ENCODE peak calls at places on chromosomes 11 and 22, in five cellular contexts. One of them, this sample, is unnamed.
A peak's percentile ranks its signal among the peaks of the same experiment; 100 is the strongest.

GRCh38 chr22:46089426-46090041 is 60.8 kb upstream of the PPARA start:
- DNase-seq in H9: no peak
- DNase-seq in NCI-H82: no peak
- DNase-seq in stimulated activated CD4-positive, alpha-beta T cell treated with anti-CD3 and anti-CD28 coated beads, Interleukin-4, amount 100 ng/mL, for 24 hours: no peak
- DNase-seq in astrocyte of the cerebellum: no peak
- DNase-seq in this sample: no peak

GRCh38 chr11:102438311-102439062 is 14.1 kb downstream of the TMEM123 start:
- DNase-seq in NCI-H82: no peak
- DNase-seq in H9: no peak
- DNase-seq in stimulated activated CD4-positive, alpha-beta T cell treated with anti-CD3 and anti-CD28 coated beads, Interleukin-4, amount 100 ng/mL, for 24 hours: peak; percentile 25
- DNase-seq in astrocyte of the cerebellum: no peak
- DNase-seq in this sample: peak; percentile 40

GRCh38 chr11:43518407-43519165 is 159.9 kb downstream of the TTC17 start:
- DNase-seq in astrocyte of the cerebellum: no peak
- DNase-seq in H9: no peak
- DNase-seq in NCI-H82: no peak
- DNase-seq in stimulated activated CD4-positive, alpha-beta T cell treated with anti-CD3 and anti-CD28 coated beads, Interleukin-4, amount 100 ng/mL, for 24 hours: no peak
- DNase-seq in this sample: no peak

GRCh38 chr11:26143553-26144308 is 188.2 kb upstream of the ANO3 start:
- DNase-seq in NCI-H82: no peak
- DNase-seq in astrocyte of the cerebellum: no peak
- DNase-seq in H9: no peak
- DNase-seq in stimulated activated CD4-positive, alpha-beta T cell treated with anti-CD3 and anti-CD28 coated beads, Interleukin-4, amount 100 ng/mL, for 24 hours: no peak
- DNase-seq in this sample: no peak

GRCh38 chr11:92675810-92676209 is 293.6 kb upstream of the MTNR1B start:
- DNase-seq in stimulated activated CD4-positive, alpha-beta T cell treated with anti-CD3 and anti-CD28 coated beads, Interleukin-4, amount 100 ng/mL, for 24 hours: no peak
- DNase-seq in astrocyte of the cerebellum: no peak
- DNase-seq in NCI-H82: no peak
- DNase-seq in H9: no peak
- DNase-seq in this sample: no peak

GRCh38 chr11:3191586-3192324 is 26.6 kb upstream of the OSBPL5 start:
- DNase-seq in astrocyte of the cerebellum: no peak
- DNase-seq in NCI-H82: no peak
- DNase-seq in H9: no peak
- DNase-seq in stimulated activated CD4-positive, alpha-beta T cell treated with anti-CD3 and anti-CD28 coated beads, Interleukin-4, amount 100 ng/mL, for 24 hours: no peak
- DNase-seq in this sample: no peak

GRCh38 chr11:68978626-68978930 is 2.2 kb downstream of the MRGPRD start:
- DNase-seq in astrocyte of the cerebellum: no peak
- DNase-seq in NCI-H82: no peak
- DNase-seq in H9: no peak
- DNase-seq in stimulated activated CD4-positive, alpha-beta T cell treated with anti-CD3 and anti-CD28 coated beads, Interleukin-4, amount 100 ng/mL, for 24 hours: no peak
- DNase-seq in this sample: no peak

GRCh38 chr11:32571039-32571438 is 12.6 kb upstream of the EIF3M start:
- DNase-seq in astrocyte of the cerebellum: no peak
- DNase-seq in stimulated activated CD4-positive, alpha-beta T cell treated with anti-CD3 and anti-CD28 coated beads, Interleukin-4, amount 100 ng/mL, for 24 hours: no peak
- DNase-seq in NCI-H82: no peak
- DNase-seq in H9: peak; percentile 50
- DNase-seq in this sample: no peak